ENCODE peak calls at places on chromosomes 16 and 17, in six cellular contexts. M, A, C, D, E and V are unnamed samples.

GRCh38 chr17:17561408-17562144 is 29.9 kb downstream of the PEMT start:
- DNase-seq in M (no peak), E (no peak), D (no peak), C (no peak), A (no peak), V (no peak)

GRCh38 chr16:81277681-81278080 is 37.1 kb upstream of the GAN start:
- DNase-seq in A (no peak), D (no peak), E (no peak), M (no peak), C (no peak), V (no peak)

GRCh38 chr17:57629886-57630285 is 115.2 kb downstream of the CCDC182 start:
- DNase-seq in E (no peak), C (no peak), D (no peak), M (no peak), A (no peak), V (no peak)

GRCh38 chr16:60077791-60078280 is 1343.7 kb upstream of the GOT2 start:
- DNase-seq in C (no peak), M (no peak), E (no peak), A (no peak), D (no peak), V (no peak)

GRCh38 chr17:81429813-81430510 is 34.7 kb downstream of the BAHCC1 start:
- DNase-seq in D (no peak), A (no peak), C (no peak), E (no peak), M (no peak), V (no peak)

GRCh38 chr16:78763821-78764440 is 664.5 kb downstream of the WWOX start:
- DNase-seq in D (no peak), E (no peak), C (peak; percentile 1), A (no peak), M (no peak), V (no peak)

GRCh38 chr17:79617740-79618382 is 7.0 kb upstream of the RBFOX3 start:
- DNase-seq in M (no peak), E (no peak), C (no peak), A (no peak), D (no peak), V (no peak)

GRCh38 chr17:81831957-81832607 is 1.0 kb downstream of the MCRIP1 start:
- DNase-seq in D (no peak), M (no peak), C (peak; percentile 49), E (no peak), A (peak; percentile 15), V (no peak)

GRCh38 chr16:24805484-24805883 is 40.3 kb upstream of the SLC5A11 start:
- DNase-seq in C (no peak), M (no peak), A (no peak), D (no peak), E (no peak), V (no peak)

GRCh38 chr17:79027274-79027924 is 3.4 kb downstream of the C1QTNF1 start:
- DNase-seq in E (no peak), A (no peak), D (no peak), C (no peak), M (no peak), V (no peak)

DNA sequence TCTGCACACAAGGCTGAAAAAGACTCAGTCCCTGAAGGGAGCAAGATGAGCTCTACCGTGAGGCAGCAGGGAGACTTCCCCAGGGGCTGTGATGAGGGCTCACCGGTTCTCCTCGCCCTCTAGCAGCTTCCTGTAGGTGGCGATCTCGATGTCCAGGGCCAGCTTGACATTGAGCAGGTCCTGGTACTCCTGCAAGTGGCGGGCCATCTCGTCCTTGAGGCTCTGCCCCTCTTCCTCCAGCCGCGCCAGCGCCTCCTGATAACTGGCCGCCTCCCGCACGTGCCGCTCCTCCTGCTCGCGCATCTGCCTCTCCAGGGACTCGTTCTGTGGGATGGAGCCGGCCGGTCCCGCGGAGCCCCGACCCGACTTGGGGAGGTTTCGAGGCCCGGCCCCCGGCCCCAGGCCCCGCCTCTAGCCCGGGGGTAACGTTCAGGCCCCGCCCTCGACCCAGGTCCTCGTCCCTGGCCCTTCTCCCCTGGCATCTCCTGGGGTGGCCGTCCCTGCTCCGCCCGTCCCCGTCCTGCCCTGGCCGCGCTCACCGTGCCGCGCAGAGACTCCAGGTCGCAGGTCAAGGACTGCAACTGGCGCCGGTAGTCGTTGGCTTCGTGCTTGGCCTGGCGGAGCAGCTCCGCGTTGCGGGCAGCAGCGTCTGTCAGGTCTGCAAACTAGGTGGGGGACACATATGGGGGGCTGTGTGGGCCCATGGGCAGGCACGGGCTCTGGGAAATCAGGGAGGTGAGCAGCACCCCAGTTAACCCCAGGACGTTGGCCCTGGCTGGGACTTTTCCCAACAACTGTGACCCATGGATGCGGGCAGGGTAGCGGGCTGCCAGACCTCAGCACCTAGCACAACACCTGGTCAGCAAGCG is 3.9 kb downstream of the GFAP start:
- DNase-seq in M (no peak), A (peak; percentile 34), D (peak; percentile 77), E (peak; percentile 70), C (peak; percentile 62), V (peak; percentile 61)
- TF ChIP-seq CTCF in M (peak; percentile 62), A (peak; percentile 43), D (no peak), E (peak; percentile 56), C (no peak), V (no peak)

GRCh38 chr16:66095676-66096075 is 270.8 kb upstream of the CDH5 start:
- DNase-seq in C (no peak), M (no peak), D (no peak), E (no peak), A (no peak), V (no peak)
- TF ChIP-seq CTCF in C (no peak), M (no peak), D (no peak), E (no peak), A (no peak), V (no peak)

GRCh38 chr17:49915260-49915659 is 53.7 kb upstream of the DLX4 start:
- DNase-seq in A (no peak), D (no peak), E (no peak), M (no peak), C (no peak), V (no peak)
- TF ChIP-seq CTCF in A (no peak), D (no peak), E (no peak), M (no peak), C (no peak), V (no peak)

GRCh38 chr16:65684230-65684629 is 562.4 kb upstream of the CDH11 start:
- DNase-seq in C (no peak), M (no peak), A (no peak), D (no peak), E (no peak), V (no peak)
- TF ChIP-seq CTCF in C (no peak), M (no peak), A (no peak), D (peak; percentile 37), E (no peak), V (peak; percentile 57)